ENCODE peak calls at places on chromosomes 11 and 22, in nine cellular contexts. One of them, this sample, is unnamed.

GRCh38 chr11:36157151-36157519 is 132.1 kb downstream of the COMMD9 start:
- DNase-seq in neural crest cell: no peak
- DNase-seq in cardiac muscle cell: no peak
- DNase-seq in lower lobe of right lung: no peak
- DNase-seq in endothelial cell: no peak
- DNase-seq in BJ: no peak
- DNase-seq in GM10248: no peak
- DNase-seq in astrocyte: no peak
- DNase-seq in PC-3: no peak
- DNase-seq in this sample: no peak

GRCh38 chr11:121578216-121579063 is 125.7 kb upstream of the SORL1-AS1 start:
- DNase-seq in neural crest cell: no peak
- DNase-seq in cardiac muscle cell: no peak
- DNase-seq in lower lobe of right lung: no peak
- DNase-seq in endothelial cell: no peak
- DNase-seq in BJ: no peak
- DNase-seq in GM10248: no peak
- DNase-seq in astrocyte: peak; percentile 8
- DNase-seq in PC-3: no peak
- DNase-seq in this sample: no peak

GRCh38 chr11:71489311-71490043 is 36.5 kb downstream of the NADSYN1 start:
- DNase-seq in neural crest cell: no peak
- DNase-seq in cardiac muscle cell: no peak
- DNase-seq in lower lobe of right lung: no peak
- DNase-seq in endothelial cell: no peak
- DNase-seq in BJ: no peak
- DNase-seq in GM10248: peak; percentile 86
- DNase-seq in astrocyte: peak; percentile 13
- DNase-seq in PC-3: peak; percentile 15
- DNase-seq in this sample: peak; percentile 25

GRCh38 chr11:45551181-45551580 is 114.2 kb downstream of the CHST1 start:
- DNase-seq in neural crest cell: no peak
- DNase-seq in cardiac muscle cell: no peak
- DNase-seq in lower lobe of right lung: no peak
- DNase-seq in endothelial cell: no peak
- DNase-seq in BJ: no peak
- DNase-seq in GM10248: no peak
- DNase-seq in astrocyte: no peak
- DNase-seq in PC-3: no peak
- DNase-seq in this sample: no peak

GRCh38 chr11:1414650-1415049 is 24.9 kb downstream of the BRSK2 start:
- DNase-seq in neural crest cell: no peak
- DNase-seq in cardiac muscle cell: no peak
- DNase-seq in lower lobe of right lung: no peak
- DNase-seq in endothelial cell: no peak
- DNase-seq in BJ: no peak
- DNase-seq in GM10248: no peak
- DNase-seq in astrocyte: no peak
- DNase-seq in PC-3: no peak
- DNase-seq in this sample: no peak

GRCh38 chr11:130337281-130338089 is 22.8 kb upstream of the ZBTB44 start:
- DNase-seq in neural crest cell: no peak
- DNase-seq in cardiac muscle cell: no peak
- DNase-seq in lower lobe of right lung: no peak
- DNase-seq in endothelial cell: no peak
- DNase-seq in BJ: no peak
- DNase-seq in GM10248: no peak
- DNase-seq in astrocyte: no peak
- DNase-seq in PC-3: no peak
- DNase-seq in this sample: no peak

GRCh38 chr22:19396934-19397728 is 34.4 kb downstream of the HIRA start:
- DNase-seq in neural crest cell: no peak
- DNase-seq in cardiac muscle cell: peak; percentile 69
- DNase-seq in lower lobe of right lung: no peak
- DNase-seq in endothelial cell: no peak
- DNase-seq in BJ: no peak
- DNase-seq in GM10248: no peak
- DNase-seq in astrocyte: no peak
- DNase-seq in PC-3: no peak
- DNase-seq in this sample: no peak

GRCh38 chr11:6468712-6469495 is 4.8 kb downstream of the TRIM3 start:
- DNase-seq in neural crest cell: peak; percentile 68
- DNase-seq in cardiac muscle cell: peak; percentile 97
- DNase-seq in lower lobe of right lung: peak; percentile 84
- DNase-seq in endothelial cell: peak; percentile 83
- DNase-seq in BJ: peak; percentile 20
- DNase-seq in GM10248: peak; percentile 74
- DNase-seq in astrocyte: peak; percentile 43
- DNase-seq in PC-3: peak; percentile 31
- DNase-seq in this sample: peak; percentile 33

GRCh38 chr11:19365743-19366410 is 125.1 kb upstream of the E2F8 start:
- DNase-seq in neural crest cell: no peak
- DNase-seq in cardiac muscle cell: no peak
- DNase-seq in lower lobe of right lung: no peak
- DNase-seq in endothelial cell: no peak
- DNase-seq in BJ: no peak
- DNase-seq in GM10248: peak; percentile 24
- DNase-seq in astrocyte: no peak
- DNase-seq in PC-3: peak; percentile 68
- DNase-seq in this sample: no peak

GRCh38 chr22:36619797-36620390 is 83.7 kb downstream of the CACNG2 start:
- DNase-seq in neural crest cell: no peak
- DNase-seq in cardiac muscle cell: no peak
- DNase-seq in lower lobe of right lung: no peak
- DNase-seq in endothelial cell: no peak
- DNase-seq in BJ: no peak
- DNase-seq in GM10248: no peak
- DNase-seq in astrocyte: no peak
- DNase-seq in PC-3: peak; percentile 37
- DNase-seq in this sample: no peak

GRCh38 chr11:65452806-65453490 is 30.4 kb downstream of the NEAT1 start:
- DNase-seq in neural crest cell: no peak
- DNase-seq in cardiac muscle cell: no peak
- DNase-seq in lower lobe of right lung: no peak
- DNase-seq in endothelial cell: no peak
- DNase-seq in BJ: peak; percentile 78
- DNase-seq in GM10248: no peak
- DNase-seq in astrocyte: peak; percentile 72
- DNase-seq in PC-3: peak; percentile 83
- DNase-seq in this sample: peak; percentile 95

GRCh38 chr11:111194789-111195188 is 50.7 kb upstream of the POU2AF2 start:
- DNase-seq in neural crest cell: no peak
- DNase-seq in cardiac muscle cell: no peak
- DNase-seq in lower lobe of right lung: no peak
- DNase-seq in endothelial cell: no peak
- DNase-seq in BJ: no peak
- DNase-seq in GM10248: no peak
- DNase-seq in astrocyte: no peak
- DNase-seq in PC-3: no peak
- DNase-seq in this sample: no peak

GRCh38 chr22:39129081-39129480 is 23.4 kb downstream of the CBX7 start:
- DNase-seq in neural crest cell: no peak
- DNase-seq in cardiac muscle cell: no peak
- DNase-seq in lower lobe of right lung: no peak
- DNase-seq in endothelial cell: no peak
- DNase-seq in BJ: no peak
- DNase-seq in GM10248: no peak
- DNase-seq in astrocyte: no peak
- DNase-seq in PC-3: no peak
- DNase-seq in this sample: no peak

GRCh38 chr22:22692707-22693530 is 48.5 kb downstream of the GGTLC2 start:
- DNase-seq in neural crest cell: no peak
- DNase-seq in cardiac muscle cell: no peak
- DNase-seq in lower lobe of right lung: no peak
- DNase-seq in endothelial cell: peak; percentile 70
- DNase-seq in BJ: no peak
- DNase-seq in GM10248: peak; percentile 70
- DNase-seq in astrocyte: peak; percentile 6
- DNase-seq in PC-3: peak; percentile 83
- DNase-seq in this sample: peak; percentile 86

GRCh38 chr22:31278643-31279326 is 13.5 kb downstream of the PIK3IP1 start:
- DNase-seq in neural crest cell: no peak
- DNase-seq in cardiac muscle cell: no peak
- DNase-seq in lower lobe of right lung: no peak
- DNase-seq in endothelial cell: no peak
- DNase-seq in BJ: no peak
- DNase-seq in GM10248: no peak
- DNase-seq in astrocyte: no peak
- DNase-seq in PC-3: no peak
- DNase-seq in this sample: no peak

GRCh38 chr22:45216133-45217003 is 24.3 kb downstream of the KIAA0930 start:
- DNase-seq in neural crest cell: no peak
- DNase-seq in cardiac muscle cell: peak; percentile 72
- DNase-seq in lower lobe of right lung: peak; percentile 21
- DNase-seq in endothelial cell: no peak
- DNase-seq in BJ: no peak
- DNase-seq in GM10248: no peak
- DNase-seq in astrocyte: peak; percentile 31
- DNase-seq in PC-3: no peak
- DNase-seq in this sample: no peak

GRCh38 chr11:130313383-130314183 is 1.1 kb downstream of the ZBTB44 start:
- DNase-seq in neural crest cell: no peak
- DNase-seq in cardiac muscle cell: no peak
- DNase-seq in lower lobe of right lung: no peak
- DNase-seq in endothelial cell: no peak
- DNase-seq in BJ: no peak
- DNase-seq in GM10248: no peak
- DNase-seq in astrocyte: no peak
- DNase-seq in PC-3: peak; percentile 34
- DNase-seq in this sample: peak; percentile 51

GRCh38 chr22:35540600-35541253 is at the start of gene RASD2:
- DNase-seq in neural crest cell: no peak
- DNase-seq in cardiac muscle cell: peak; percentile 51
- DNase-seq in lower lobe of right lung: no peak
- DNase-seq in endothelial cell: no peak
- DNase-seq in BJ: no peak
- DNase-seq in GM10248: peak; percentile 48
- DNase-seq in astrocyte: no peak
- DNase-seq in PC-3: peak; percentile 20
- DNase-seq in this sample: no peak

GRCh38 chr11:33444835-33445594 is 187.8 kb downstream of the HIPK3 start:
- DNase-seq in neural crest cell: no peak
- DNase-seq in cardiac muscle cell: no peak
- DNase-seq in lower lobe of right lung: no peak
- DNase-seq in endothelial cell: no peak
- DNase-seq in BJ: no peak
- DNase-seq in GM10248: no peak
- DNase-seq in astrocyte: peak; percentile 40
- DNase-seq in PC-3: no peak
- DNase-seq in this sample: peak; percentile 41

GRCh38 chr11:61532136-61533038 is 23.8 kb downstream of the LRRC10B start:
- DNase-seq in neural crest cell: peak; percentile 34
- DNase-seq in cardiac muscle cell: peak; percentile 47
- DNase-seq in lower lobe of right lung: no peak
- DNase-seq in endothelial cell: peak; percentile 68
- DNase-seq in BJ: no peak
- DNase-seq in GM10248: peak; percentile 85
- DNase-seq in astrocyte: no peak
- DNase-seq in PC-3: peak; percentile 73
- DNase-seq in this sample: peak; percentile 67
- TF ChIP-seq CTCF in neural crest cell: peak; percentile 76
- TF ChIP-seq CTCF in cardiac muscle cell: peak; percentile 96
- TF ChIP-seq CTCF in lower lobe of right lung: peak; percentile 80
- TF ChIP-seq CTCF in endothelial cell: peak; percentile 78
- TF ChIP-seq CTCF in BJ: peak; percentile 88
- TF ChIP-seq CTCF in GM10248: peak; percentile 87
- TF ChIP-seq CTCF in astrocyte: peak; percentile 59
- TF ChIP-seq CTCF in PC-3: peak; percentile 95
- TF ChIP-seq CTCF in this sample: peak; percentile 72

GRCh38 chr22:33515733-33516297 is 404.5 kb downstream of the LARGE1 start:
- DNase-seq in neural crest cell: no peak
- DNase-seq in cardiac muscle cell: peak; percentile 30
- DNase-seq in lower lobe of right lung: no peak
- DNase-seq in endothelial cell: no peak
- DNase-seq in BJ: no peak
- DNase-seq in GM10248: no peak
- DNase-seq in astrocyte: no peak
- DNase-seq in PC-3: no peak
- DNase-seq in this sample: no peak

GRCh38 chr22:33504941-33505647 is 415.2 kb downstream of the LARGE1 start:
- DNase-seq in neural crest cell: no peak
- DNase-seq in cardiac muscle cell: peak; percentile 22
- DNase-seq in lower lobe of right lung: no peak
- DNase-seq in endothelial cell: no peak
- DNase-seq in BJ: no peak
- DNase-seq in GM10248: no peak
- DNase-seq in astrocyte: no peak
- DNase-seq in PC-3: no peak
- DNase-seq in this sample: no peak

GRCh38 chr22:33512961-33513360 is 407.3 kb downstream of the LARGE1 start:
- DNase-seq in neural crest cell: no peak
- DNase-seq in cardiac muscle cell: peak; percentile 18
- DNase-seq in lower lobe of right lung: no peak
- DNase-seq in endothelial cell: no peak
- DNase-seq in BJ: no peak
- DNase-seq in GM10248: no peak
- DNase-seq in astrocyte: peak; percentile 75
- DNase-seq in PC-3: no peak
- DNase-seq in this sample: no peak

GRCh38 chr22:33513388-33514336 is 406.6 kb downstream of the LARGE1 start:
- DNase-seq in neural crest cell: no peak
- DNase-seq in cardiac muscle cell: no peak
- DNase-seq in lower lobe of right lung: no peak
- DNase-seq in endothelial cell: no peak
- DNase-seq in BJ: no peak
- DNase-seq in GM10248: no peak
- DNase-seq in astrocyte: peak; percentile 10
- DNase-seq in PC-3: peak; percentile 8
- DNase-seq in this sample: no peak

GRCh38 chr22:33510429-33510904 is 409.8 kb downstream of the LARGE1 start:
- DNase-seq in neural crest cell: no peak
- DNase-seq in cardiac muscle cell: no peak
- DNase-seq in lower lobe of right lung: no peak
- DNase-seq in endothelial cell: no peak
- DNase-seq in BJ: no peak
- DNase-seq in GM10248: no peak
- DNase-seq in astrocyte: no peak
- DNase-seq in PC-3: no peak
- DNase-seq in this sample: no peak
- TF ChIP-seq CTCF in neural crest cell: no peak
- TF ChIP-seq CTCF in cardiac muscle cell: no peak
- TF ChIP-seq CTCF in lower lobe of right lung: no peak
- TF ChIP-seq CTCF in endothelial cell: no peak
- TF ChIP-seq CTCF in BJ: no peak
- TF ChIP-seq CTCF in GM10248: no peak
- TF ChIP-seq CTCF in astrocyte: no peak
- TF ChIP-seq CTCF in PC-3: no peak
- TF ChIP-seq CTCF in this sample: no peak

GRCh38 chr22:20632518-20632917 is 125.1 kb downstream of the MED15 start:
- DNase-seq in neural crest cell: no peak
- DNase-seq in cardiac muscle cell: no peak
- DNase-seq in lower lobe of right lung: no peak
- DNase-seq in endothelial cell: no peak
- DNase-seq in BJ: no peak
- DNase-seq in GM10248: no peak
- DNase-seq in astrocyte: no peak
- DNase-seq in PC-3: no peak
- DNase-seq in this sample: no peak
- TF ChIP-seq CTCF in neural crest cell: no peak
- TF ChIP-seq CTCF in cardiac muscle cell: no peak
- TF ChIP-seq CTCF in lower lobe of right lung: no peak
- TF ChIP-seq CTCF in endothelial cell: no peak
- TF ChIP-seq CTCF in BJ: no peak
- TF ChIP-seq CTCF in GM10248: no peak
- TF ChIP-seq CTCF in astrocyte: no peak
- TF ChIP-seq CTCF in PC-3: no peak
- TF ChIP-seq CTCF in this sample: no peak

GRCh38 chr11:118258410-118258809 is 5.7 kb downstream of the MPZL2 start:
- DNase-seq in neural crest cell: no peak
- DNase-seq in cardiac muscle cell: no peak
- DNase-seq in lower lobe of right lung: no peak
- DNase-seq in endothelial cell: no peak
- DNase-seq in BJ: no peak
- DNase-seq in GM10248: no peak
- DNase-seq in astrocyte: no peak
- DNase-seq in PC-3: peak; percentile 50
- DNase-seq in this sample: peak; percentile 23
- TF ChIP-seq CTCF in neural crest cell: peak; percentile 45
- TF ChIP-seq CTCF in cardiac muscle cell: peak; percentile 13
- TF ChIP-seq CTCF in lower lobe of right lung: no peak
- TF ChIP-seq CTCF in endothelial cell: peak; percentile 32
- TF ChIP-seq CTCF in BJ: no peak
- TF ChIP-seq CTCF in GM10248: no peak
- TF ChIP-seq CTCF in astrocyte: no peak
- TF ChIP-seq CTCF in PC-3: peak; percentile 68
- TF ChIP-seq CTCF in this sample: no peak

This sample was measured in MCF 10A.